ENCODE peak calls at places on chromosomes 2 and 18, in ten cellular contexts. L is spleen; H is tibial artery; A is upper lobe of right lung; F is CD8-positive, alpha-beta memory T cell; V is effector memory CD4-positive, alpha-beta T cell; Y is PC-9; T is tibial nerve; Q is body of pancreas; N is psoas muscle. S is an unnamed sample.

GRCh38 chr2:195318440-195319111 is 338.4 kb upstream of the SLC39A10 start:
- DNase-seq in L (no peak), H (no peak), A (no peak), F (peak; percentile 33), V (no peak), Y (peak; percentile 19), T (peak; percentile 41), Q (peak; percentile 42), N (no peak), S (peak; percentile 60)

GRCh38 chr2:64277101-64277849 is 133.1 kb upstream of the PELI1 start:
- DNase-seq in L (no peak), H (no peak), A (no peak), F (no peak), V (no peak), Y (peak; percentile 80), T (no peak), Q (peak; percentile 58), N (no peak), S (peak; percentile 72)

GRCh38 chr2:199455533-199456382 is 2.0 kb downstream of the SATB2 start:
- DNase-seq in L (peak; percentile 79), H (no peak), A (peak; percentile 68), F (no peak), V (no peak), Y (peak; percentile 57), T (no peak), Q (peak; percentile 81), N (peak; percentile 62), S (peak; percentile 59)

GRCh38 chr2:202140522-202141292 is 67.7 kb downstream of the KIAA2012 start:
- DNase-seq in L (no peak), H (no peak), A (no peak), F (no peak), V (no peak), Y (no peak), T (no peak), Q (no peak), N (no peak), S (no peak)

GRCh38 chr2:26682155-26682554 is 10.4 kb upstream of the KCNK3 start:
- DNase-seq in L (peak; percentile 21), H (peak; percentile 69), A (peak; percentile 18), F (no peak), V (no peak), Y (no peak), T (no peak), Q (no peak), N (no peak), S (no peak)

GRCh38 chr18:3368193-3368592 is 81.8 kb upstream of the TGIF1 start:
- DNase-seq in L (no peak), H (no peak), A (no peak), F (no peak), V (no peak), Y (peak; percentile 31), T (no peak), Q (no peak), N (no peak), S (no peak)

GRCh38 chr2:45008296-45009129 is 739 bp downstream of the SIX2 start:
- DNase-seq in L (no peak), H (peak; percentile 73), A (peak; percentile 73), F (no peak), V (no peak), Y (peak; percentile 36), T (no peak), Q (peak; percentile 60), N (peak; percentile 71), S (no peak)

GRCh38 chr2:52810460-52810859 is 957.1 kb upstream of the CHAC2 start:
- DNase-seq in L (no peak), H (no peak), A (no peak), F (no peak), V (no peak), Y (peak; percentile 5), T (no peak), Q (peak; percentile 3), N (no peak), S (peak; percentile 18)

GRCh38 chr2:49360051-49360767 is 205.9 kb upstream of the FSHR start:
- DNase-seq in L (no peak), H (no peak), A (no peak), F (no peak), V (no peak), Y (no peak), T (no peak), Q (no peak), N (no peak), S (no peak)

GRCh38 chr2:23050388-23050787 is 334.6 kb upstream of the KLHL29 start:
- DNase-seq in L (no peak), H (no peak), A (no peak), F (no peak), V (no peak), Y (no peak), T (no peak), Q (no peak), N (no peak), S (no peak)

GRCh38 chr18:55510809-55511208 is 77.2 kb downstream of the TCF4 start:
- DNase-seq in L (no peak), H (no peak), A (no peak), F (no peak), V (no peak), Y (no peak), T (peak; percentile 58), Q (peak; percentile 11), N (no peak), S (peak; percentile 82)

GRCh38 chr2:235468978-235469694 is 24.7 kb upstream of the AGAP1 start:
- DNase-seq in L (no peak), H (peak; percentile 70), A (no peak), F (no peak), V (no peak), Y (peak; percentile 63), T (peak; percentile 51), Q (peak; percentile 85), N (no peak), S (no peak)

GRCh38 chr2:177030391-177031000 is 182.1 kb upstream of the HNRNPA3 start:
- DNase-seq in L (no peak), H (no peak), A (no peak), F (no peak), V (no peak), Y (no peak), T (no peak), Q (no peak), N (no peak), S (no peak)

GRCh38 chr2:116696223-116696622 is 1118.3 kb upstream of the DDX18 start:
- DNase-seq in L (no peak), H (no peak), A (no peak), F (no peak), V (no peak), Y (no peak), T (no peak), Q (no peak), N (no peak), S (no peak)

GRCh38 chr2:208010501-208010900 is 14.8 kb downstream of the PLEKHM3 start:
- DNase-seq in L (no peak), H (no peak), A (no peak), F (no peak), V (no peak), Y (no peak), T (no peak), Q (no peak), N (no peak), S (no peak)

GRCh38 chr2:107810734-107811133 is 16.0 kb upstream of the RGPD4 start:
- DNase-seq in L (no peak), H (no peak), A (no peak), F (no peak), V (no peak), Y (no peak), T (no peak), Q (no peak), N (no peak), S (no peak)

DNA sequence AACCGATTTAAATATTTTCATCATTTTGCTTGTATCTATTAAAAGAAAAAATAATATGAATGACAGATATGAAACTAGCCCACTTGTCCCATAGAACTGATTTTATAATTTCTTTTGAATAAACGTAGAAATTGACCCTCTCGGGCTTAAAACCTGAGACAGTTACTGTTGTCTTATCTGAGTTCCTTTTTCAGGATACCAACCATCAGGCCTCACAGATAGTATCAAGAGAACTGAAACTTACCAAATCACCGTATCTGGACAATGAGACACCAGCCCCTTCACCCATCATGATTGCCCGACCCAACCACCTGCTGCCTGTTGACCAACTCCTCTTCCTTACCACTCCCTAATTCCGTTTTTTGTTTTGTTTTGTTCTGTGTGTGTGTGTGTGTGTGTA is 53.7 kb downstream of the LCLAT1 start:
- DNase-seq in L (no peak), H (no peak), A (no peak), F (no peak), V (no peak), Y (no peak), T (no peak), Q (no peak), N (no peak), S (no peak)
- H3K9me3 ChIP-seq in L (peaks cover 41% of the 10 kb centered on the region), H (peaks cover 3% of the 10 kb centered on the region), A (no peaks in the 10 kb centered on the region), F (peaks cover 11% of the 10 kb centered on the region), V (peaks cover 3% of the 10 kb centered on the region), Y (peaks cover 8% of the 10 kb centered on the region), T (no peaks in the 10 kb centered on the region), Q (no peaks in the 10 kb centered on the region), N (peaks cover 20% of the 10 kb centered on the region), S (peaks cover 7% of the 10 kb centered on the region)

GRCh38 chr18:63878343-63878742 is 9.2 kb upstream of the SERPINB2 start:
- DNase-seq in L (no peak), H (no peak), A (no peak), F (no peak), V (no peak), Y (no peak), T (no peak), Q (no peak), N (no peak), S (no peak)
- H3K27ac ChIP-seq in L (no peak overlapping the region), H (no peak overlapping the region), A (no peak overlapping the region), F (no peak overlapping the region), V (no peak overlapping the region), Y (no peak overlapping the region), T (no peak overlapping the region), Q (no peak overlapping the region), N (no peak overlapping the region), S (no peak overlapping the region)

DNA sequence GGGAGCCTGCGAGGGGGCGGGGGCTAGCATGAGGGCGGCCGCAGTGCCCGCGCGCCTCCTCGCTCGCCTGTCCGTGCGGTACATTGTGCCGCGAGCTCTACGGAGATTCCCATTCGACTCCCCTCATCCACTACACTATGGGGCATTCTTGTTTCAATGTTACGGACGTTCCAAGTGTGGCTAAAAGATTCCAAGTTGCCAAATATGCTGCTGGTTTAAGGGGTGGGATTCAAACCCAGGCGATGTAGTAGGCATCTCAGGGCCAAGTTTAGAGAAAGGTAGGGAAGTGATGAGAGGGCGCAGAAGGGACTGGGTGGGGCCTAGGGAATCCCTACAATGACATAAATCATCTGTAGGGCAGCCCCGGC is 10.0 kb upstream of the CRYBA2 start:
- DNase-seq in L (no peak), H (no peak), A (no peak), F (no peak), V (no peak), Y (no peak), T (no peak), Q (no peak), N (no peak), S (no peak)
- H3K4me3 ChIP-seq in L (no peak overlapping the region), H (peak overlapping the region; percentile 5), A (peak overlapping the region; percentile 40), F (no peak overlapping the region), V (peak overlapping the region; percentile 35), Y (peak overlapping the region; percentile 55), T (no peak overlapping the region), Q (no peak overlapping the region), N (peak overlapping the region; percentile 18), S (no peak overlapping the region)

DNA sequence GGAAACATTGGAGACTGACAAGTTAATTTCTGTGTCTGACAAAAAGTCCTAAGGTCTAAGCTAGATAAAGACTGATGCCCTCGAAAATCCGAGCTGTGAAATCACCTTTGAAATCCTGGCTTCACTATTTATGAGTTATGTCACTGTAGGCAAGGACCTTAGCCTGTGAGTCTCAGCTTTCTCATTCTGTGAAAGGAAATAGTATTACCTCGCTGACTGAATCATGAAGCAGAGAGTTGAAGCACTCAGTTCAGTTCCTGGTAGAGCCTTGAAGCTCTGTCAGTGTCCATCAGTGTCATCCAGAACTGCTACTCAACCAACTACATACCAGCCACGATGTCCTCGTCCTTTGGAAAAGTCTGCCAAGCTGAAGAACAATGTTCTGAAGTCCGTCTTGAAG is 1025.6 kb upstream of the GYPC start:
- DNase-seq in L (no peak), H (no peak), A (no peak), F (no peak), V (no peak), Y (no peak), T (no peak), Q (no peak), N (no peak), S (no peak)
- H3K9me3 ChIP-seq in L (no peaks in the 10 kb centered on the region), H (no peaks in the 10 kb centered on the region), A (no peaks in the 10 kb centered on the region), F (no peaks in the 10 kb centered on the region), V (no peaks in the 10 kb centered on the region), Y (no peaks in the 10 kb centered on the region), T (no peaks in the 10 kb centered on the region), Q (no peaks in the 10 kb centered on the region), N (no peaks in the 10 kb centered on the region), S (no peaks in the 10 kb centered on the region)